ENCODE peak calls at places on chromosomes 7 and 10, in seven cellular contexts. One of them, this sample, is unnamed.

GRCh38 chr10:28236641-28237040 is 66.2 kb downstream of the MPP7 start:
- DNase-seq in stimulated activated CD4-positive, alpha-beta T cell treated with anti-CD3 and anti-CD28 coated beads, Interleukin-12 subunit alpha, Interleukin-12 subunit beta, amount 100 ng/mL, for 4 hours: no peak
- DNase-seq in cardiac fibroblast: no peak
- DNase-seq in KBM-7: no peak
- DNase-seq in SW480: no peak
- DNase-seq in MM.1S: no peak
- DNase-seq in AG10803: no peak
- DNase-seq in this sample: no peak

GRCh38 chr10:27100800-27101347 is 580 bp upstream of the ANKRD26 start:
- DNase-seq in stimulated activated CD4-positive, alpha-beta T cell treated with anti-CD3 and anti-CD28 coated beads, Interleukin-12 subunit alpha, Interleukin-12 subunit beta, amount 100 ng/mL, for 4 hours: peak
- DNase-seq in cardiac fibroblast: no peak
- DNase-seq in KBM-7: no peak
- DNase-seq in SW480: no peak
- DNase-seq in MM.1S: peak
- DNase-seq in AG10803: no peak
- DNase-seq in this sample: no peak

GRCh38 chr7:49635800-49636199 is 137.6 kb upstream of the VWC2 start:
- DNase-seq in stimulated activated CD4-positive, alpha-beta T cell treated with anti-CD3 and anti-CD28 coated beads, Interleukin-12 subunit alpha, Interleukin-12 subunit beta, amount 100 ng/mL, for 4 hours: no peak
- DNase-seq in cardiac fibroblast: no peak
- DNase-seq in KBM-7: no peak
- DNase-seq in SW480: no peak
- DNase-seq in MM.1S: peak
- DNase-seq in AG10803: no peak
- DNase-seq in this sample: no peak

GRCh38 chr10:59175538-59176240 is 754 bp upstream of the PHYHIPL start:
- DNase-seq in stimulated activated CD4-positive, alpha-beta T cell treated with anti-CD3 and anti-CD28 coated beads, Interleukin-12 subunit alpha, Interleukin-12 subunit beta, amount 100 ng/mL, for 4 hours: no peak
- DNase-seq in cardiac fibroblast: no peak
- DNase-seq in KBM-7: no peak
- DNase-seq in SW480: peak
- DNase-seq in MM.1S: no peak
- DNase-seq in AG10803: no peak
- DNase-seq in this sample: no peak

GRCh38 chr7:151110941-151111645 is 24.8 kb downstream of the AGAP3 start:
- DNase-seq in stimulated activated CD4-positive, alpha-beta T cell treated with anti-CD3 and anti-CD28 coated beads, Interleukin-12 subunit alpha, Interleukin-12 subunit beta, amount 100 ng/mL, for 4 hours: peak
- DNase-seq in cardiac fibroblast: peak
- DNase-seq in KBM-7: peak
- DNase-seq in SW480: peak
- DNase-seq in MM.1S: peak
- DNase-seq in AG10803: peak
- DNase-seq in this sample: peak

GRCh38 chr7:79495544-79496272 is 42.2 kb upstream of the MAGI2 start:
- DNase-seq in stimulated activated CD4-positive, alpha-beta T cell treated with anti-CD3 and anti-CD28 coated beads, Interleukin-12 subunit alpha, Interleukin-12 subunit beta, amount 100 ng/mL, for 4 hours: no peak
- DNase-seq in cardiac fibroblast: peak
- DNase-seq in KBM-7: no peak
- DNase-seq in SW480: peak
- DNase-seq in MM.1S: no peak
- DNase-seq in AG10803: peak
- DNase-seq in this sample: no peak

GRCh38 chr7:144454256-144455039 is 51.0 kb upstream of the NOBOX start:
- DNase-seq in stimulated activated CD4-positive, alpha-beta T cell treated with anti-CD3 and anti-CD28 coated beads, Interleukin-12 subunit alpha, Interleukin-12 subunit beta, amount 100 ng/mL, for 4 hours: no peak
- DNase-seq in cardiac fibroblast: peak
- DNase-seq in KBM-7: no peak
- DNase-seq in SW480: no peak
- DNase-seq in MM.1S: peak
- DNase-seq in AG10803: no peak
- DNase-seq in this sample: no peak

GRCh38 chr10:61188691-61189090 is 244.7 kb upstream of the RHOBTB1 start:
- DNase-seq in stimulated activated CD4-positive, alpha-beta T cell treated with anti-CD3 and anti-CD28 coated beads, Interleukin-12 subunit alpha, Interleukin-12 subunit beta, amount 100 ng/mL, for 4 hours: no peak
- DNase-seq in cardiac fibroblast: no peak
- DNase-seq in KBM-7: no peak
- DNase-seq in SW480: peak
- DNase-seq in MM.1S: no peak
- DNase-seq in AG10803: no peak
- DNase-seq in this sample: no peak

GRCh38 chr7:130896898-130897514 is 163.0 kb upstream of the KLF14 start:
- DNase-seq in stimulated activated CD4-positive, alpha-beta T cell treated with anti-CD3 and anti-CD28 coated beads, Interleukin-12 subunit alpha, Interleukin-12 subunit beta, amount 100 ng/mL, for 4 hours: peak
- DNase-seq in cardiac fibroblast: peak
- DNase-seq in KBM-7: peak
- DNase-seq in SW480: peak
- DNase-seq in MM.1S: peak
- DNase-seq in AG10803: peak
- DNase-seq in this sample: peak

GRCh38 chr7:41005381-41005901 is 697.4 kb downstream of the INHBA start:
- DNase-seq in stimulated activated CD4-positive, alpha-beta T cell treated with anti-CD3 and anti-CD28 coated beads, Interleukin-12 subunit alpha, Interleukin-12 subunit beta, amount 100 ng/mL, for 4 hours: no peak
- DNase-seq in cardiac fibroblast: peak
- DNase-seq in KBM-7: no peak
- DNase-seq in SW480: peak
- DNase-seq in MM.1S: no peak
- DNase-seq in AG10803: peak
- DNase-seq in this sample: no peak

GRCh38 chr7:157053118-157053517 is 42.7 kb upstream of the MNX1 start:
- DNase-seq in stimulated activated CD4-positive, alpha-beta T cell treated with anti-CD3 and anti-CD28 coated beads, Interleukin-12 subunit alpha, Interleukin-12 subunit beta, amount 100 ng/mL, for 4 hours: no peak
- DNase-seq in cardiac fibroblast: no peak
- DNase-seq in KBM-7: no peak
- DNase-seq in SW480: no peak
- DNase-seq in MM.1S: no peak
- DNase-seq in AG10803: no peak
- DNase-seq in this sample: no peak

GRCh38 chr10:95276367-95277200 is 14.2 kb downstream of the PDLIM1 start:
- DNase-seq in stimulated activated CD4-positive, alpha-beta T cell treated with anti-CD3 and anti-CD28 coated beads, Interleukin-12 subunit alpha, Interleukin-12 subunit beta, amount 100 ng/mL, for 4 hours: no peak
- DNase-seq in cardiac fibroblast: no peak
- DNase-seq in KBM-7: peak
- DNase-seq in SW480: no peak
- DNase-seq in MM.1S: no peak
- DNase-seq in AG10803: no peak
- DNase-seq in this sample: no peak

GRCh38 chr7:132643302-132643701 is 67.0 kb upstream of the PLXNA4 start:
- DNase-seq in stimulated activated CD4-positive, alpha-beta T cell treated with anti-CD3 and anti-CD28 coated beads, Interleukin-12 subunit alpha, Interleukin-12 subunit beta, amount 100 ng/mL, for 4 hours: no peak
- DNase-seq in cardiac fibroblast: no peak
- DNase-seq in KBM-7: no peak
- DNase-seq in SW480: no peak
- DNase-seq in MM.1S: no peak
- DNase-seq in AG10803: no peak
- DNase-seq in this sample: no peak

GRCh38 chr10:19826712-19827111 is 10.5 kb downstream of the PLXDC2 start:
- DNase-seq in stimulated activated CD4-positive, alpha-beta T cell treated with anti-CD3 and anti-CD28 coated beads, Interleukin-12 subunit alpha, Interleukin-12 subunit beta, amount 100 ng/mL, for 4 hours: no peak
- DNase-seq in cardiac fibroblast: peak
- DNase-seq in KBM-7: no peak
- DNase-seq in SW480: no peak
- DNase-seq in MM.1S: no peak
- DNase-seq in AG10803: peak
- DNase-seq in this sample: no peak

GRCh38 chr10:95229724-95230627 is 35.9 kb downstream of the ACSM6 start:
- DNase-seq in stimulated activated CD4-positive, alpha-beta T cell treated with anti-CD3 and anti-CD28 coated beads, Interleukin-12 subunit alpha, Interleukin-12 subunit beta, amount 100 ng/mL, for 4 hours: no peak
- DNase-seq in cardiac fibroblast: peak
- DNase-seq in KBM-7: no peak
- DNase-seq in SW480: peak
- DNase-seq in MM.1S: no peak
- DNase-seq in AG10803: peak
- DNase-seq in this sample: no peak

GRCh38 chr10:44929356-44930113 is 18.4 kb downstream of the TMEM72 start:
- DNase-seq in stimulated activated CD4-positive, alpha-beta T cell treated with anti-CD3 and anti-CD28 coated beads, Interleukin-12 subunit alpha, Interleukin-12 subunit beta, amount 100 ng/mL, for 4 hours: no peak
- DNase-seq in cardiac fibroblast: no peak
- DNase-seq in KBM-7: no peak
- DNase-seq in SW480: no peak
- DNase-seq in MM.1S: no peak
- DNase-seq in AG10803: no peak
- DNase-seq in this sample: no peak

GRCh38 chr7:2662273-2663120 is 25.5 kb upstream of the AMZ1 start:
- DNase-seq in stimulated activated CD4-positive, alpha-beta T cell treated with anti-CD3 and anti-CD28 coated beads, Interleukin-12 subunit alpha, Interleukin-12 subunit beta, amount 100 ng/mL, for 4 hours: no peak
- DNase-seq in cardiac fibroblast: no peak
- DNase-seq in KBM-7: no peak
- DNase-seq in SW480: no peak
- DNase-seq in MM.1S: no peak
- DNase-seq in AG10803: no peak
- DNase-seq in this sample: no peak

GRCh38 chr10:102738692-102739121 is 5.0 kb upstream of the WBP1L start:
- DNase-seq in stimulated activated CD4-positive, alpha-beta T cell treated with anti-CD3 and anti-CD28 coated beads, Interleukin-12 subunit alpha, Interleukin-12 subunit beta, amount 100 ng/mL, for 4 hours: no peak
- DNase-seq in cardiac fibroblast: no peak
- DNase-seq in KBM-7: peak
- DNase-seq in SW480: no peak
- DNase-seq in MM.1S: no peak
- DNase-seq in AG10803: peak
- DNase-seq in this sample: no peak

GRCh38 chr7:4607321-4607729 is 74.8 kb upstream of the FOXK1 start:
- DNase-seq in stimulated activated CD4-positive, alpha-beta T cell treated with anti-CD3 and anti-CD28 coated beads, Interleukin-12 subunit alpha, Interleukin-12 subunit beta, amount 100 ng/mL, for 4 hours: no peak
- DNase-seq in cardiac fibroblast: no peak
- DNase-seq in KBM-7: no peak
- DNase-seq in SW480: no peak
- DNase-seq in MM.1S: no peak
- DNase-seq in AG10803: no peak
- DNase-seq in this sample: no peak

GRCh38 chr7:69981646-69982045 is 383.4 kb downstream of the AUTS2 start:
- DNase-seq in stimulated activated CD4-positive, alpha-beta T cell treated with anti-CD3 and anti-CD28 coated beads, Interleukin-12 subunit alpha, Interleukin-12 subunit beta, amount 100 ng/mL, for 4 hours: no peak
- DNase-seq in cardiac fibroblast: no peak
- DNase-seq in KBM-7: no peak
- DNase-seq in SW480: no peak
- DNase-seq in MM.1S: no peak
- DNase-seq in AG10803: no peak
- DNase-seq in this sample: no peak

GRCh38 chr10:30812018-30812851 is 182.7 kb upstream of the LYZL2 start:
- DNase-seq in stimulated activated CD4-positive, alpha-beta T cell treated with anti-CD3 and anti-CD28 coated beads, Interleukin-12 subunit alpha, Interleukin-12 subunit beta, amount 100 ng/mL, for 4 hours: no peak
- DNase-seq in cardiac fibroblast: peak
- DNase-seq in KBM-7: peak
- DNase-seq in SW480: no peak
- DNase-seq in MM.1S: no peak
- DNase-seq in AG10803: peak
- DNase-seq in this sample: no peak

GRCh38 chr7:107128217-107128616 is 40.6 kb upstream of the HBP1 start:
- DNase-seq in stimulated activated CD4-positive, alpha-beta T cell treated with anti-CD3 and anti-CD28 coated beads, Interleukin-12 subunit alpha, Interleukin-12 subunit beta, amount 100 ng/mL, for 4 hours: no peak
- DNase-seq in cardiac fibroblast: no peak
- DNase-seq in KBM-7: no peak
- DNase-seq in SW480: no peak
- DNase-seq in MM.1S: no peak
- DNase-seq in AG10803: no peak
- DNase-seq in this sample: no peak

This sample was measured in CD4-positive, CD25-positive, alpha-beta regulatory T cell.